ENCODE peak calls at places on chromosomes 7 and 10, in six cellular contexts. W, P, U, V, O and M are unnamed samples.

GRCh38 chr10:18532881-18533535 is 118.4 kb downstream of the NSUN6 start:
- DNase-seq in W (no peak), P (no peak), U (no peak), V (no peak), O (no peak), M (no peak)

GRCh38 chr10:100553929-100554328 is 18.2 kb downstream of the HIF1AN start:
- DNase-seq in W (no peak), P (no peak), U (no peak), V (no peak), O (no peak), M (no peak)

GRCh38 chr7:36217961-36218284 is 64.9 kb downstream of the EEPD1 start:
- DNase-seq in W (no peak), P (no peak), U (no peak), V (no peak), O (no peak), M (no peak)

GRCh38 chr7:119413314-119413805 is 859.6 kb upstream of the KCND2 start:
- DNase-seq in W (no peak), P (no peak), U (no peak), V (no peak), O (no peak), M (no peak)

GRCh38 chr7:116499168-116500070 is at the start of gene CAV2:
- DNase-seq in W (peak; percentile 68), P (peak; percentile 95), U (no peak), V (no peak), O (peak; percentile 18), M (peak; percentile 89)

GRCh38 chr10:132492323-132493035 is 45.1 kb upstream of the INPP5A start:
- DNase-seq in W (no peak), P (no peak), U (no peak), V (no peak), O (no peak), M (no peak)

GRCh38 chr7:127782550-127783266 is 130.7 kb downstream of the SND1 start:
- DNase-seq in W (no peak), P (peak; percentile 38), U (peak; percentile 40), V (no peak), O (no peak), M (no peak)

GRCh38 chr7:121755818-121756501 is 117.0 kb upstream of the PTPRZ1 start:
- DNase-seq in W (no peak), P (no peak), U (no peak), V (no peak), O (no peak), M (no peak)

GRCh38 chr10:110273474-110273873 is 31.2 kb downstream of the SMNDC1 start:
- DNase-seq in W (no peak), P (peak; percentile 80), U (no peak), V (no peak), O (peak; percentile 30), M (peak; percentile 77)